ENCODE peak calls at places on chromosome 19, in seven cellular contexts. One of them, this sample, is unnamed.

GRCh38 chr19:50835103-50835784 is 1.9 kb upstream of the KLK15 start:
- DNase-seq in bronchial epithelial cell: peak; percentile 13
- DNase-seq in ELR: peak; percentile 4
- DNase-seq in stimulated activated naive CD8-positive, alpha-beta T cell treated with anti-CD3 and anti-CD28 coated beads, Interleukin-15, Interleukin-2, amounts not matched to agents 100 U/mL and 50 U/mL, for 24 hours: no peak
- DNase-seq in GM23248: peak; percentile 27
- DNase-seq in aorta: no peak
- DNase-seq in cardiac fibroblast: no peak
- DNase-seq in this sample: no peak

GRCh38 chr19:43315851-43316250 is 37.6 kb upstream of the CD177 start:
- DNase-seq in bronchial epithelial cell: no peak
- DNase-seq in stimulated activated naive CD8-positive, alpha-beta T cell treated with anti-CD3 and anti-CD28 coated beads, Interleukin-15, Interleukin-2, amounts not matched to agents 100 U/mL and 50 U/mL, for 24 hours: no peak
- DNase-seq in cardiac fibroblast: no peak
- DNase-seq in ELR: no peak
- DNase-seq in aorta: no peak
- DNase-seq in GM23248: no peak
- DNase-seq in this sample: no peak

GRCh38 chr19:49744946-49745381 is 18.1 kb downstream of the TSKS start:
- DNase-seq in ELR: no peak
- DNase-seq in stimulated activated naive CD8-positive, alpha-beta T cell treated with anti-CD3 and anti-CD28 coated beads, Interleukin-15, Interleukin-2, amounts not matched to agents 100 U/mL and 50 U/mL, for 24 hours: no peak
- DNase-seq in GM23248: no peak
- DNase-seq in bronchial epithelial cell: no peak
- DNase-seq in aorta: no peak
- DNase-seq in cardiac fibroblast: no peak
- DNase-seq in this sample: no peak

GRCh38 chr19:15944401-15944800 is 4.4 kb upstream of the OR10H4 start:
- DNase-seq in ELR: no peak
- DNase-seq in stimulated activated naive CD8-positive, alpha-beta T cell treated with anti-CD3 and anti-CD28 coated beads, Interleukin-15, Interleukin-2, amounts not matched to agents 100 U/mL and 50 U/mL, for 24 hours: no peak
- DNase-seq in GM23248: no peak
- DNase-seq in bronchial epithelial cell: no peak
- DNase-seq in cardiac fibroblast: no peak
- DNase-seq in aorta: no peak
- DNase-seq in this sample: no peak

GRCh38 chr19:40718774-40719391 is 2.0 kb downstream of the ITPKC start:
- DNase-seq in aorta: peak; percentile 70
- DNase-seq in ELR: peak; percentile 66
- DNase-seq in cardiac fibroblast: peak; percentile 61
- DNase-seq in GM23248: peak; percentile 81
- DNase-seq in bronchial epithelial cell: peak; percentile 92
- DNase-seq in stimulated activated naive CD8-positive, alpha-beta T cell treated with anti-CD3 and anti-CD28 coated beads, Interleukin-15, Interleukin-2, amounts not matched to agents 100 U/mL and 50 U/mL, for 24 hours: peak; percentile 22
- DNase-seq in this sample: peak; percentile 76

GRCh38 chr19:40614595-40615411 is 13.6 kb downstream of the LTBP4 start:
- DNase-seq in bronchial epithelial cell: peak; percentile 98
- DNase-seq in ELR: peak; percentile 98
- DNase-seq in cardiac fibroblast: peak; percentile 98
- DNase-seq in stimulated activated naive CD8-positive, alpha-beta T cell treated with anti-CD3 and anti-CD28 coated beads, Interleukin-15, Interleukin-2, amounts not matched to agents 100 U/mL and 50 U/mL, for 24 hours: peak; percentile 97
- DNase-seq in GM23248: peak; percentile 98
- DNase-seq in aorta: peak; percentile 90
- DNase-seq in this sample: peak; percentile 98

GRCh38 chr19:16584825-16585801 is 12.9 kb upstream of the SLC35E1 start:
- DNase-seq in GM23248: peak; percentile 34
- DNase-seq in cardiac fibroblast: no peak
- DNase-seq in ELR: peak; percentile 30
- DNase-seq in bronchial epithelial cell: no peak
- DNase-seq in aorta: no peak
- DNase-seq in stimulated activated naive CD8-positive, alpha-beta T cell treated with anti-CD3 and anti-CD28 coated beads, Interleukin-15, Interleukin-2, amounts not matched to agents 100 U/mL and 50 U/mL, for 24 hours: no peak
- DNase-seq in this sample: peak; percentile 27

GRCh38 chr19:11261902-11262839 is at the start of gene DOCK6:
- DNase-seq in GM23248: peak; percentile 72
- DNase-seq in cardiac fibroblast: no peak
- DNase-seq in stimulated activated naive CD8-positive, alpha-beta T cell treated with anti-CD3 and anti-CD28 coated beads, Interleukin-15, Interleukin-2, amounts not matched to agents 100 U/mL and 50 U/mL, for 24 hours: peak; percentile 59
- DNase-seq in ELR: peak; percentile 48
- DNase-seq in bronchial epithelial cell: no peak
- DNase-seq in aorta: no peak
- DNase-seq in this sample: peak; percentile 61

GRCh38 chr19:43466793-43467192 is 1.4 kb upstream of the LYPD3 start:
- DNase-seq in GM23248: no peak
- DNase-seq in ELR: no peak
- DNase-seq in stimulated activated naive CD8-positive, alpha-beta T cell treated with anti-CD3 and anti-CD28 coated beads, Interleukin-15, Interleukin-2, amounts not matched to agents 100 U/mL and 50 U/mL, for 24 hours: no peak
- DNase-seq in aorta: no peak
- DNase-seq in cardiac fibroblast: no peak
- DNase-seq in bronchial epithelial cell: no peak
- DNase-seq in this sample: no peak

GRCh38 chr19:7851623-7852500 is 21.8 kb downstream of the EVI5L start:
- DNase-seq in cardiac fibroblast: no peak
- DNase-seq in bronchial epithelial cell: no peak
- DNase-seq in ELR: no peak
- DNase-seq in aorta: no peak
- DNase-seq in GM23248: no peak
- DNase-seq in stimulated activated naive CD8-positive, alpha-beta T cell treated with anti-CD3 and anti-CD28 coated beads, Interleukin-15, Interleukin-2, amounts not matched to agents 100 U/mL and 50 U/mL, for 24 hours: no peak
- DNase-seq in this sample: no peak

GRCh38 chr19:49890349-49891311 is 6.1 kb downstream of the IL4I1 start:
- DNase-seq in bronchial epithelial cell: peak; percentile 33
- DNase-seq in ELR: no peak
- DNase-seq in GM23248: peak; percentile 31
- DNase-seq in cardiac fibroblast: no peak
- DNase-seq in stimulated activated naive CD8-positive, alpha-beta T cell treated with anti-CD3 and anti-CD28 coated beads, Interleukin-15, Interleukin-2, amounts not matched to agents 100 U/mL and 50 U/mL, for 24 hours: peak; percentile 69
- DNase-seq in aorta: no peak
- DNase-seq in this sample: peak; percentile 52

GRCh38 chr19:3448616-3449334 is 31.6 kb downstream of the SMIM24 start:
- DNase-seq in cardiac fibroblast: no peak
- DNase-seq in GM23248: no peak
- DNase-seq in bronchial epithelial cell: no peak
- DNase-seq in aorta: no peak
- DNase-seq in stimulated activated naive CD8-positive, alpha-beta T cell treated with anti-CD3 and anti-CD28 coated beads, Interleukin-15, Interleukin-2, amounts not matched to agents 100 U/mL and 50 U/mL, for 24 hours: no peak
- DNase-seq in ELR: no peak
- DNase-seq in this sample: no peak

GRCh38 chr19:11061951-11062350 is 27.3 kb upstream of the LDLR start:
- DNase-seq in aorta: no peak
- DNase-seq in ELR: no peak
- DNase-seq in GM23248: no peak
- DNase-seq in stimulated activated naive CD8-positive, alpha-beta T cell treated with anti-CD3 and anti-CD28 coated beads, Interleukin-15, Interleukin-2, amounts not matched to agents 100 U/mL and 50 U/mL, for 24 hours: no peak
- DNase-seq in bronchial epithelial cell: no peak
- DNase-seq in cardiac fibroblast: no peak
- DNase-seq in this sample: no peak

GRCh38 chr19:41872775-41873647 is 4.1 kb upstream of the CD79A start:
- DNase-seq in GM23248: peak; percentile 71
- DNase-seq in stimulated activated naive CD8-positive, alpha-beta T cell treated with anti-CD3 and anti-CD28 coated beads, Interleukin-15, Interleukin-2, amounts not matched to agents 100 U/mL and 50 U/mL, for 24 hours: peak; percentile 81
- DNase-seq in cardiac fibroblast: peak; percentile 66
- DNase-seq in bronchial epithelial cell: peak; percentile 72
- DNase-seq in ELR: peak; percentile 84
- DNase-seq in aorta: peak; percentile 64
- DNase-seq in this sample: peak; percentile 49

GRCh38 chr19:11273989-11274388 is 11.7 kb upstream of the DOCK6 start:
- DNase-seq in aorta: no peak
- DNase-seq in bronchial epithelial cell: no peak
- DNase-seq in stimulated activated naive CD8-positive, alpha-beta T cell treated with anti-CD3 and anti-CD28 coated beads, Interleukin-15, Interleukin-2, amounts not matched to agents 100 U/mL and 50 U/mL, for 24 hours: no peak
- DNase-seq in ELR: no peak
- DNase-seq in cardiac fibroblast: no peak
- DNase-seq in GM23248: no peak
- DNase-seq in this sample: no peak

GRCh38 chr19:1259873-1260748 is 9.0 kb upstream of the CIRBP start:
- DNase-seq in stimulated activated naive CD8-positive, alpha-beta T cell treated with anti-CD3 and anti-CD28 coated beads, Interleukin-15, Interleukin-2, amounts not matched to agents 100 U/mL and 50 U/mL, for 24 hours: peak; percentile 71
- DNase-seq in aorta: no peak
- DNase-seq in cardiac fibroblast: no peak
- DNase-seq in ELR: peak; percentile 62
- DNase-seq in GM23248: peak; percentile 67
- DNase-seq in bronchial epithelial cell: peak; percentile 68
- DNase-seq in this sample: no peak

GRCh38 chr19:45528744-45529453 is 21.6 kb downstream of the VASP start:
- DNase-seq in stimulated activated naive CD8-positive, alpha-beta T cell treated with anti-CD3 and anti-CD28 coated beads, Interleukin-15, Interleukin-2, amounts not matched to agents 100 U/mL and 50 U/mL, for 24 hours: peak; percentile 30
- DNase-seq in aorta: no peak
- DNase-seq in GM23248: no peak
- DNase-seq in ELR: no peak
- DNase-seq in cardiac fibroblast: peak; percentile 23
- DNase-seq in bronchial epithelial cell: peak; percentile 75
- DNase-seq in this sample: no peak

GRCh38 chr19:4519521-4520277 is 1.4 kb upstream of the PLIN4 start:
- DNase-seq in aorta: no peak
- DNase-seq in stimulated activated naive CD8-positive, alpha-beta T cell treated with anti-CD3 and anti-CD28 coated beads, Interleukin-15, Interleukin-2, amounts not matched to agents 100 U/mL and 50 U/mL, for 24 hours: no peak
- DNase-seq in ELR: no peak
- DNase-seq in bronchial epithelial cell: peak; percentile 71
- DNase-seq in cardiac fibroblast: peak; percentile 66
- DNase-seq in GM23248: peak; percentile 21
- DNase-seq in this sample: no peak

GRCh38 chr19:29515233-29515619 is 10.6 kb upstream of the VSTM2B start:
- DNase-seq in stimulated activated naive CD8-positive, alpha-beta T cell treated with anti-CD3 and anti-CD28 coated beads, Interleukin-15, Interleukin-2, amounts not matched to agents 100 U/mL and 50 U/mL, for 24 hours: no peak
- DNase-seq in cardiac fibroblast: no peak
- DNase-seq in aorta: no peak
- DNase-seq in bronchial epithelial cell: no peak
- DNase-seq in ELR: no peak
- DNase-seq in GM23248: no peak
- DNase-seq in this sample: no peak

GRCh38 chr19:7534531-7534980 is 961 bp upstream of the PNPLA6 start:
- DNase-seq in bronchial epithelial cell: peak; percentile 43
- DNase-seq in aorta: peak; percentile 87
- DNase-seq in stimulated activated naive CD8-positive, alpha-beta T cell treated with anti-CD3 and anti-CD28 coated beads, Interleukin-15, Interleukin-2, amounts not matched to agents 100 U/mL and 50 U/mL, for 24 hours: peak; percentile 61
- DNase-seq in ELR: peak; percentile 86
- DNase-seq in GM23248: peak; percentile 86
- DNase-seq in cardiac fibroblast: peak; percentile 83
- DNase-seq in this sample: peak; percentile 82

GRCh38 chr19:41587838-41588210 is 11.9 kb downstream of the CEACAM21 start:
- DNase-seq in ELR: no peak
- DNase-seq in aorta: no peak
- DNase-seq in GM23248: no peak
- DNase-seq in bronchial epithelial cell: no peak
- DNase-seq in cardiac fibroblast: no peak
- DNase-seq in stimulated activated naive CD8-positive, alpha-beta T cell treated with anti-CD3 and anti-CD28 coated beads, Interleukin-15, Interleukin-2, amounts not matched to agents 100 U/mL and 50 U/mL, for 24 hours: no peak
- DNase-seq in this sample: no peak

GRCh38 chr19:51063664-51064063 is 1.2 kb downstream of the KLK13 start:
- DNase-seq in ELR: no peak
- DNase-seq in GM23248: no peak
- DNase-seq in cardiac fibroblast: no peak
- DNase-seq in bronchial epithelial cell: no peak
- DNase-seq in aorta: no peak
- DNase-seq in stimulated activated naive CD8-positive, alpha-beta T cell treated with anti-CD3 and anti-CD28 coated beads, Interleukin-15, Interleukin-2, amounts not matched to agents 100 U/mL and 50 U/mL, for 24 hours: no peak
- DNase-seq in this sample: no peak

GRCh38 chr19:2050991-2051770 is at the start of gene MKNK2:
- DNase-seq in ELR: peak; percentile 91
- DNase-seq in GM23248: peak; percentile 96
- DNase-seq in cardiac fibroblast: peak; percentile 93
- DNase-seq in stimulated activated naive CD8-positive, alpha-beta T cell treated with anti-CD3 and anti-CD28 coated beads, Interleukin-15, Interleukin-2, amounts not matched to agents 100 U/mL and 50 U/mL, for 24 hours: peak; percentile 99
- DNase-seq in bronchial epithelial cell: peak; percentile 34
- DNase-seq in aorta: peak; percentile 94
- DNase-seq in this sample: peak; percentile 79

GRCh38 chr19:49801966-49802661 is 11.0 kb downstream of the FUZ start:
- DNase-seq in bronchial epithelial cell: no peak
- DNase-seq in cardiac fibroblast: peak; percentile 93
- DNase-seq in aorta: peak; percentile 90
- DNase-seq in stimulated activated naive CD8-positive, alpha-beta T cell treated with anti-CD3 and anti-CD28 coated beads, Interleukin-15, Interleukin-2, amounts not matched to agents 100 U/mL and 50 U/mL, for 24 hours: no peak
- DNase-seq in GM23248: peak; percentile 92
- DNase-seq in ELR: peak; percentile 30
- DNase-seq in this sample: peak; percentile 93

GRCh38 chr19:32749361-32749760 is 29.8 kb downstream of the TDRD12 start:
- DNase-seq in cardiac fibroblast: no peak
- DNase-seq in GM23248: no peak
- DNase-seq in aorta: no peak
- DNase-seq in stimulated activated naive CD8-positive, alpha-beta T cell treated with anti-CD3 and anti-CD28 coated beads, Interleukin-15, Interleukin-2, amounts not matched to agents 100 U/mL and 50 U/mL, for 24 hours: no peak
- DNase-seq in bronchial epithelial cell: no peak
- DNase-seq in ELR: no peak
- DNase-seq in this sample: no peak

GRCh38 chr19:32154418-32154817 is 191.0 kb upstream of the ZNF507 start:
- DNase-seq in aorta: no peak
- DNase-seq in cardiac fibroblast: no peak
- DNase-seq in ELR: no peak
- DNase-seq in bronchial epithelial cell: no peak
- DNase-seq in stimulated activated naive CD8-positive, alpha-beta T cell treated with anti-CD3 and anti-CD28 coated beads, Interleukin-15, Interleukin-2, amounts not matched to agents 100 U/mL and 50 U/mL, for 24 hours: no peak
- DNase-seq in GM23248: no peak
- DNase-seq in this sample: no peak

GRCh38 chr19:46250057-46250456 is 20.5 kb downstream of the IGFL1 start:
- DNase-seq in stimulated activated naive CD8-positive, alpha-beta T cell treated with anti-CD3 and anti-CD28 coated beads, Interleukin-15, Interleukin-2, amounts not matched to agents 100 U/mL and 50 U/mL, for 24 hours: no peak
- DNase-seq in bronchial epithelial cell: no peak
- DNase-seq in ELR: no peak
- DNase-seq in cardiac fibroblast: no peak
- DNase-seq in GM23248: no peak
- DNase-seq in aorta: no peak
- DNase-seq in this sample: no peak

GRCh38 chr19:8988204-8988603 is 22.0 kb downstream of the MUC16 start:
- DNase-seq in ELR: no peak
- DNase-seq in aorta: no peak
- DNase-seq in cardiac fibroblast: no peak
- DNase-seq in bronchial epithelial cell: no peak
- DNase-seq in GM23248: no peak
- DNase-seq in stimulated activated naive CD8-positive, alpha-beta T cell treated with anti-CD3 and anti-CD28 coated beads, Interleukin-15, Interleukin-2, amounts not matched to agents 100 U/mL and 50 U/mL, for 24 hours: peak; percentile 19
- DNase-seq in this sample: no peak

GRCh38 chr19:53394522-53394973 is 401 bp upstream of the ZNF765 start:
- DNase-seq in GM23248: peak; percentile 79
- DNase-seq in bronchial epithelial cell: no peak
- DNase-seq in stimulated activated naive CD8-positive, alpha-beta T cell treated with anti-CD3 and anti-CD28 coated beads, Interleukin-15, Interleukin-2, amounts not matched to agents 100 U/mL and 50 U/mL, for 24 hours: no peak
- DNase-seq in ELR: peak; percentile 83
- DNase-seq in aorta: peak; percentile 82
- DNase-seq in cardiac fibroblast: no peak
- DNase-seq in this sample: peak; percentile 49

GRCh38 chr19:34232566-34233481 is 21.5 kb upstream of the GARRE1 start:
- DNase-seq in stimulated activated naive CD8-positive, alpha-beta T cell treated with anti-CD3 and anti-CD28 coated beads, Interleukin-15, Interleukin-2, amounts not matched to agents 100 U/mL and 50 U/mL, for 24 hours: peak; percentile 34
- DNase-seq in bronchial epithelial cell: peak; percentile 85
- DNase-seq in aorta: peak; percentile 82
- DNase-seq in ELR: peak; percentile 93
- DNase-seq in GM23248: peak; percentile 96
- DNase-seq in cardiac fibroblast: peak; percentile 86
- DNase-seq in this sample: peak; percentile 86

GRCh38 chr19:5178841-5179625 is 161.6 kb downstream of the PTPRS start:
- DNase-seq in cardiac fibroblast: no peak
- DNase-seq in aorta: no peak
- DNase-seq in GM23248: no peak
- DNase-seq in bronchial epithelial cell: no peak
- DNase-seq in ELR: no peak
- DNase-seq in stimulated activated naive CD8-positive, alpha-beta T cell treated with anti-CD3 and anti-CD28 coated beads, Interleukin-15, Interleukin-2, amounts not matched to agents 100 U/mL and 50 U/mL, for 24 hours: no peak
- DNase-seq in this sample: no peak

GRCh38 chr19:33385956-33386355 is 12.4 kb downstream of the CEBPG start:
- DNase-seq in GM23248: no peak
- DNase-seq in aorta: no peak
- DNase-seq in stimulated activated naive CD8-positive, alpha-beta T cell treated with anti-CD3 and anti-CD28 coated beads, Interleukin-15, Interleukin-2, amounts not matched to agents 100 U/mL and 50 U/mL, for 24 hours: no peak
- DNase-seq in bronchial epithelial cell: no peak
- DNase-seq in cardiac fibroblast: no peak
- DNase-seq in ELR: no peak
- DNase-seq in this sample: no peak

GRCh38 chr19:49301165-49301865 is 23.7 kb downstream of the SLC6A16 start:
- DNase-seq in bronchial epithelial cell: peak; percentile 56
- DNase-seq in aorta: peak; percentile 90
- DNase-seq in cardiac fibroblast: peak; percentile 68
- DNase-seq in stimulated activated naive CD8-positive, alpha-beta T cell treated with anti-CD3 and anti-CD28 coated beads, Interleukin-15, Interleukin-2, amounts not matched to agents 100 U/mL and 50 U/mL, for 24 hours: peak; percentile 90
- DNase-seq in ELR: peak; percentile 67
- DNase-seq in GM23248: peak; percentile 60
- DNase-seq in this sample: peak; percentile 18